ENCODE peak calls at places on chromosomes 2 and 18, in seven cellular contexts. P is adrenal gland, B is COR-L47, O is transverse colon, W is B cell, Y is aorta, F is KBM-7. E is an unnamed sample.

GRCh38 chr2:56687169-56687568 is 503.4 kb downstream of the CCDC85A start:
- DNase-seq in O (no peak), B (no peak), W (no peak), P (no peak), Y (no peak), F (no peak), E (no peak)

GRCh38 chr18:24878289-24878688 is 417.9 kb downstream of the HRH4 start:
- DNase-seq in F (peak; percentile 58), O (no peak), W (no peak), B (peak; percentile 56), P (peak; percentile 20), Y (no peak), E (peak; percentile 56)

GRCh38 chr2:20012282-20013060 is at the start of gene MATN3:
- DNase-seq in B (no peak), Y (peak; percentile 80), W (no peak), O (peak; percentile 46), F (no peak), P (peak; percentile 35), E (peak; percentile 5)

GRCh38 chr2:185208261-185208660 is 530.3 kb upstream of the FSIP2 start:
- DNase-seq in P (no peak), F (peak; percentile 66), O (peak; percentile 9), Y (no peak), B (peak; percentile 26), W (no peak), E (peak; percentile 11)

GRCh38 chr18:77098554-77099174 is 33.9 kb downstream of the MBP start:
- DNase-seq in O (no peak), P (no peak), Y (no peak), F (peak; percentile 34), B (no peak), W (no peak), E (no peak)

GRCh38 chr2:75375646-75376582 is 176.6 kb upstream of the TACR1 start:
- DNase-seq in B (no peak), F (no peak), P (no peak), O (no peak), Y (no peak), W (no peak), E (no peak)

GRCh38 chr2:234422242-234422641 is 74.6 kb downstream of the ARL4C start:
- DNase-seq in Y (no peak), F (no peak), P (no peak), B (no peak), O (peak; percentile 31), W (no peak), E (no peak)

GRCh38 chr2:197675711-197676188 is 363 bp upstream of the RFTN2 start:
- DNase-seq in O (no peak), Y (no peak), P (peak; percentile 26), B (no peak), F (no peak), W (no peak), E (no peak)

GRCh38 chr2:133591164-133591563 is 22.9 kb upstream of the NCKAP5 start:
- DNase-seq in W (no peak), P (no peak), Y (no peak), O (peak; percentile 30), F (no peak), B (no peak), E (no peak)

GRCh38 chr2:50863218-50863617 is 168.7 kb downstream of the NRXN1 start:
- DNase-seq in Y (no peak), B (peak; percentile 14), F (no peak), O (no peak), P (no peak), W (no peak), E (no peak)